ENCODE peak calls at places on chromosomes 4 and X, in four cellular contexts. K, D, S and Z are unnamed samples.

GRCh38 chrX:12443534-12444098 is 305.3 kb downstream of the FRMPD4 start:
- DNase-seq in K (no peak), D (no peak), S (no peak), Z (no peak)

GRCh38 chrX:74613350-74614192 is 853 bp downstream of the RLIM start:
- DNase-seq in K (no peak), D (peak), S (no peak), Z (peak)

GRCh38 chrX:148270499-148270898 is 229.9 kb upstream of the AFF2 start:
- DNase-seq in K (no peak), D (no peak), S (no peak), Z (no peak)

GRCh38 chr4:125169192-125169591 is 145.6 kb upstream of the FAT4 start:
- DNase-seq in K (no peak), D (no peak), S (no peak), Z (no peak)

GRCh38 chr4:42474406-42474805 is 77.1 kb downstream of the SHISA3 start:
- DNase-seq in K (no peak), D (no peak), S (no peak), Z (no peak)

GRCh38 chr4:186137193-186137792 is 32.8 kb downstream of the FAM149A start:
- DNase-seq in K (no peak), D (peak), S (no peak), Z (no peak)

GRCh38 chr4:99151931-99152448 is 7.9 kb upstream of the ADH4 start:
- DNase-seq in K (no peak), D (no peak), S (no peak), Z (no peak)

GRCh38 chrX:130179170-130179569 is 7.4 kb downstream of the RAB33A start:
- DNase-seq in K (no peak), D (no peak), S (no peak), Z (no peak)

GRCh38 chr4:154585369-154586018 is 5.0 kb downstream of the FGA start:
- DNase-seq in K (no peak), D (no peak), S (no peak), Z (no peak)

GRCh38 chr4:48270516-48270897 is 869 bp upstream of the TEC start:
- DNase-seq in K (no peak), D (no peak), S (no peak), Z (no peak)

GRCh38 chr4:48271048-48271452 is 1.4 kb upstream of the TEC start:
- DNase-seq in K (no peak), D (no peak), S (no peak), Z (peak)

GRCh38 chr4:48269861-48270515 is 350 bp upstream of the TEC start:
- DNase-seq in K (peak), D (peak), S (peak), Z (peak)

GRCh38 chr4:48268956-48269860 is at the start of gene TEC:
- DNase-seq in K (peak), D (no peak), S (peak), Z (peak)

GRCh38 chr4:48271626-48272025 is 2.0 kb upstream of the TEC start:
- DNase-seq in K (no peak), D (no peak), S (no peak), Z (no peak)
- H4K5ac ChIP-seq in K (no peak), D (no peak), S (no peak), Z (no peak)

GRCh38 chrX:22746081-22746480 is 253.7 kb upstream of the DDX53 start:
- DNase-seq in K (no peak), D (no peak), S (no peak), Z (no peak)
- H4K5ac ChIP-seq in K (no peak), D (no peak), S (no peak), Z (no peak)

DNA sequence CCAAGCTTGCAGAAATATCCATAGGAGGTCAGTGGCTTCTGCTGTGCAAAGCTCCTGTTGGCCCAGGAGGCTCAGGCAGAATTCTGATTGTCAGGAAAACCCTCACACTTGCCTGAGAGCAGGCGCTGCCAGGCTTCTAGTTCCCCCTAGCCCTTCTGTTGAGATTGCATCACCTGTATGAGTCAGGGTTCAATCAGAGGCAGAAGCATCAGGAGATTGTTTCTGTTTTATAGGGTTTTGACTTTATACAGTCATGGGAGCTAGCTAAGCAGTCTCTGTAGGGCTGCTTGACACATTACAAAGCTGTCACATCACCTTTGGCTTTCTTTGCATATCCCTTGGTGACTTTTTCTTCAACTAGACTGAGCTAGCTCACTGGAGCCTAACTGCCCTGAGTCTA is 27.8 kb downstream of the DIPK2B start:
- DNase-seq in K (no peak), D (peak), S (no peak), Z (peak)
- H4K5ac ChIP-seq in K (no peak), D (no peak), S (no peak), Z (no peak)

GRCh38 chrX:38993500-38993899 is 192.2 kb downstream of the MID1IP1 start:
- DNase-seq in K (no peak), D (no peak), S (no peak), Z (no peak)
- H4K5ac ChIP-seq in K (no peak), D (no peak), S (no peak), Z (no peak)

GRCh38 chrX:87571965-87572364 is 54.4 kb downstream of the KLHL4 start:
- DNase-seq in K (no peak), D (no peak), S (no peak), Z (no peak)
- H4K5ac ChIP-seq in K (no peak), D (no peak), S (no peak), Z (no peak)

DNA sequence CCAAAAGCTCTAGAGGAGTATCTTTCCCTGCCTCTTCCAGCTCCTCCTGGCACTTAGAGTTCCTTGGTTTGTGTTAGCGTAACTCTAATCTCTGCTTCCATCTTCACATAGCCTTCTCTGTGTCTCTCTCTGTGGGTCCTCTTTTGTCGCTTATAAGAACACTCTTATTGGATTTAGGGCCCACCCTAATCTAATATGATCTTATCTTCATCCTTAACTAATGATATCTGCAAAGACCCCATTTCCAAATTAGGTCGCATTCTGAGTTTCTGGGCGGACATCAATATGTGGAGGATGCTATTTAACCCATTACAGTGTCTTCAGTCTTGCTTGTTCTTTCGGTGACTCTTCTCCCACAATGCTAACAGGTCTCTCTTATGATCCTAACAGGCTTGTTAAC is 72.3 kb downstream of the CC2D2A start:
- DNase-seq in K (no peak), D (no peak), S (no peak), Z (no peak)
- H4K5ac ChIP-seq in K (no peak), D (no peak), S (no peak), Z (no peak)